ENCODE peak calls at places on chromosomes 3 and 15, in six cellular contexts. O is PC-9, Y is HepG2, S is neuronal stem cell, K is HCT116, I is Karpas-422. J is an unnamed sample.
A peak's percentile ranks its signal among the peaks of the same experiment; 100 is the strongest.

GRCh38 chr3:52792961-52793695 is 1.5 kb upstream of the ITIH3 start:
- DNase-seq in O (no peak), Y (no peak), S (no peak), K (no peak), I (no peak), J (no peak)

GRCh38 chr3:47867451-47868017 is 64.6 kb downstream of the DHX30 start:
- DNase-seq in O (no peak), Y (no peak), S (no peak), K (no peak), I (no peak), J (no peak)

GRCh38 chr3:73624363-73625123 is at the start of gene PDZRN3:
- DNase-seq in O (no peak), Y (no peak), S (peak; percentile 69), K (no peak), I (no peak), J (no peak)

GRCh38 chr3:101780661-101781060 is 1.6 kb downstream of the NXPE3 start:
- DNase-seq in O (no peak), Y (peak; percentile 14), S (no peak), K (no peak), I (no peak), J (no peak)

GRCh38 chr15:41490355-41490754 is 3.3 kb upstream of the ITPKA start:
- DNase-seq in O (peak; percentile 57), Y (peak; percentile 46), S (no peak), K (peak; percentile 89), I (no peak), J (no peak)

GRCh38 chr3:127767126-127767525 is 55.2 kb downstream of the MGLL start:
- DNase-seq in O (no peak), Y (peak; percentile 39), S (no peak), K (no peak), I (no peak), J (no peak)

GRCh38 chr3:19364150-19364549 is 215.8 kb downstream of the KCNH8 start:
- DNase-seq in O (no peak), Y (peak; percentile 14), S (no peak), K (no peak), I (no peak), J (no peak)

GRCh38 chr3:101779047-101779807 is at the start of gene NXPE3:
- DNase-seq in O (peak; percentile 74), Y (peak; percentile 65), S (peak; percentile 77), K (peak; percentile 57), I (peak; percentile 97), J (peak; percentile 92)

GRCh38 chr15:39415634-39416033 is 165.2 kb upstream of the THBS1 start:
- DNase-seq in O (no peak), Y (no peak), S (no peak), K (no peak), I (no peak), J (no peak)

GRCh38 chr15:91908401-91908800 is 54.9 kb downstream of the SLCO3A1 start:
- DNase-seq in O (no peak), Y (no peak), S (no peak), K (no peak), I (no peak), J (no peak)

GRCh38 chr3:195105389-195105788 is 165.6 kb downstream of the XXYLT1 start:
- DNase-seq in O (peak; percentile 68), Y (peak; percentile 90), S (no peak), K (no peak), I (no peak), J (no peak)

GRCh38 chr3:186413615-186414415 is 51.8 kb upstream of the DGKG start:
- DNase-seq in O (peak; percentile 30), Y (no peak), S (peak; percentile 20), K (no peak), I (no peak), J (no peak)

GRCh38 chr3:52443791-52444687 is 864 bp downstream of the SEMA3G start:
- DNase-seq in O (no peak), Y (no peak), S (no peak), K (no peak), I (no peak), J (no peak)

GRCh38 chr3:84175449-84175848 is 783.3 kb upstream of the CADM2 start:
- DNase-seq in O (no peak), Y (no peak), S (no peak), K (no peak), I (no peak), J (no peak)

GRCh38 chr3:172073262-172073915 is 34.0 kb downstream of the FNDC3B start:
- DNase-seq in O (no peak), Y (no peak), S (no peak), K (no peak), I (no peak), J (no peak)

GRCh38 chr3:96863129-96863740 is 48.8 kb downstream of the EPHA6 start:
- DNase-seq in O (no peak), Y (peak; percentile 28), S (peak; percentile 41), K (no peak), I (peak; percentile 77), J (peak; percentile 33)

GRCh38 chr15:78811124-78811824 is at the start of gene ADAMTS7:
- DNase-seq in O (no peak), Y (no peak), S (peak; percentile 80), K (peak; percentile 46), I (peak; percentile 67), J (peak; percentile 61)

GRCh38 chr15:60729850-60730458 is 251.0 kb upstream of the ICE2 start:
- DNase-seq in O (no peak), Y (no peak), S (no peak), K (no peak), I (no peak), J (no peak)

GRCh38 chr15:88450125-88450798 is 16.9 kb downstream of the MRPL46 start:
- DNase-seq in O (no peak), Y (peak; percentile 53), S (peak; percentile 76), K (peak; percentile 49), I (peak; percentile 91), J (peak; percentile 85)

GRCh38 chr15:28947241-28947674 is 61.5 kb downstream of the APBA2 start:
- DNase-seq in O (no peak), Y (no peak), S (no peak), K (no peak), I (no peak), J (no peak)

GRCh38 chr3:45771166-45771775 is 25.1 kb downstream of the SLC6A20 start:
- DNase-seq in O (no peak), Y (no peak), S (no peak), K (no peak), I (no peak), J (no peak)

GRCh38 chr3:138950006-138950644 is 3.1 kb downstream of the FOXL2NB start:
- DNase-seq in O (no peak), Y (no peak), S (no peak), K (no peak), I (no peak), J (no peak)

GRCh38 chr3:123336001-123336400 is 112.9 kb downstream of the ADCY5 start:
- DNase-seq in O (no peak), Y (no peak), S (no peak), K (no peak), I (no peak), J (no peak)
- H3K4me2 ChIP-seq in O (no peak overlapping the region), Y (no peak overlapping the region), S (no peak overlapping the region), K (no peak overlapping the region), I (no peak overlapping the region), J (no peak overlapping the region)

GRCh38 chr3:70176224-70176623 is 136.2 kb downstream of the MDFIC2 start:
- DNase-seq in O (no peak), Y (no peak), S (no peak), K (no peak), I (no peak), J (no peak)
- H3K4me3 ChIP-seq in O (no peak overlapping the region), Y (no peak overlapping the region), S (no peak overlapping the region), K (no peak overlapping the region), I (no peak overlapping the region), J (no peak overlapping the region)

DNA sequence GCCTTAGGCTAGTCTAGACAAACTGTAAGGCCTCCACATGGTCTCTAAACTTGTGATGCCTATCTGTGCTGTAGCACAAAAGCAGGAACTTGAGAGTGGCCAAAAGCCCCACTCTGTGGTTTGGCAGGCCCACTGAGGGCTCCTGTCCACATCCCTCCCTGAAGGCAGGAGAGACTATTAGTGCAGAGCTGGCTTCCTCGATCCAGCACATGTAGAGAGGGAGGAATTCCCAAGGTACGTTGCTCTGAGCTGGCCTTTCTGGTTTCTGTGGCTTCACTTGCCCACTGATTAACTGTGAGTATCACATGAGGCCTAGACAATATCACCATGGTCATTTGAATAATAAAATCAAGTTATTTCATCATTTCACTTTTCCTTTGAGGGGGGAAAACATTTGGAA is 90.6 kb downstream of the POLR2M start:
- DNase-seq in O (no peak), Y (no peak), S (no peak), K (no peak), I (no peak), J (no peak)
- H3K4me2 ChIP-seq in O (no peak overlapping the region), Y (no peak overlapping the region), S (no peak overlapping the region), K (no peak overlapping the region), I (no peak overlapping the region), J (no peak overlapping the region)

GRCh38 chr3:57893668-57894067 is 114.6 kb upstream of the FLNB start:
- DNase-seq in O (no peak), Y (no peak), S (no peak), K (no peak), I (no peak), J (no peak)

GRCh38 chr3:57893156-57893555 is 115.1 kb upstream of the FLNB start:
- DNase-seq in O (no peak), Y (no peak), S (no peak), K (no peak), I (no peak), J (no peak)

GRCh38 chr3:57896046-57896445 is 112.2 kb upstream of the FLNB start:
- DNase-seq in O (no peak), Y (no peak), S (no peak), K (no peak), I (no peak), J (no peak)

GRCh38 chr3:57892423-57892822 is 115.8 kb upstream of the FLNB start:
- DNase-seq in O (no peak), Y (no peak), S (no peak), K (no peak), I (no peak), J (no peak)

GRCh38 chr3:57896691-57897090 is 111.5 kb upstream of the FLNB start:
- DNase-seq in O (no peak), Y (no peak), S (no peak), K (no peak), I (no peak), J (no peak)
- H3K4me3 ChIP-seq in O (no peak overlapping the region), Y (no peak overlapping the region), S (no peak overlapping the region), K (no peak overlapping the region), I (no peak overlapping the region), J (no peak overlapping the region)

DNA sequence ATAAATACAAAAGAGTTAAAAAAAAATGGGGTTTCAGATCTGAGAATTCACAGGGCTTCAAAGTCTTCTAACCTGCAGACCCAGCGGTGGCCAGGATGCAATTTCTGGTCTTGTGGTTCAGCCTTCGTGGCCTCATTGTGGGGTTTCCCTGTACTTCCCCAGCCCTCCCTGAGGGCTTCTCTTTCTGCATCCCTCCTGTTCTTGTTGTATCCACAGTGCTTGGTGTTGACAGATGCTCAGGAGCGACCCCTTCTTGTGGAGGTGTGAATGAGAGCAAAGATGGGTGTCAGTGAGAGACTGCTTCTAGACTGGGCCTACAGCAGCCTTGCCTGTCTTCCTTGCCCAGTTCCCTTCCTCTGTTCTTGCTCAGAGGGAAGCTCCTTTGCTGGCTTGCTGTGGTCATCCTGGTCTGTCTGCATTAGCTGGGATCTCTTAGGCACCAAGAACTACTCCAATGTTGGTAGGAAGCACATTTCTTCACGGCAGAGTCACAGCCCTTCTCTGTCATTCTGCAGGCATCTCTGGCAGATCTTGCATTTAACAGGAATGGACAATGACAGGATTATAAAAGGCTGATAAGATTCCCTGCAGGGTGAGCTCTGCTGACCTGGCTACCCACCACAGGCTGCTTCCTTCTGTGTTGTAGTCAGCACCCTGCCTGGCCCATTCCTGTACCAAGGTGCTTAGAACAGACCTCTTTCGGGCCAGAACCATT is 317.8 kb upstream of the C2CD4B start:
- DNase-seq in O (no peak), Y (peak; percentile 48), S (peak; percentile 33), K (peak; percentile 24), I (peak; percentile 72), J (peak; percentile 21)
- H3K4me2 ChIP-seq in O (no peak overlapping the region), Y (no peak overlapping the region), S (no peak overlapping the region), K (no peak overlapping the region), I (no peak overlapping the region), J (no peak overlapping the region)

GRCh38 chr15:93087825-93088199 is 1.2 kb downstream of the RGMA start:
- DNase-seq in O (no peak), Y (peak; percentile 22), S (peak; percentile 86), K (peak; percentile 22), I (peak; percentile 87), J (peak; percentile 57)
- H3K4me3 ChIP-seq in O (no peak overlapping the region), Y (no peak overlapping the region), S (peak overlapping the region; percentile 98), K (no peak overlapping the region), I (no peak overlapping the region), J (no peak overlapping the region)

J was measured in OCI-LY7.